ENCODE peak calls at places on chromosomes 16 and 17, in four cellular contexts. One of them, this sample, is unnamed.

GRCh38 chr16:17340804-17341203 is 130.0 kb downstream of the XYLT1 start:
- DNase-seq in EL: no peak
- DNase-seq in mucosa of gallbladder: no peak
- DNase-seq in trophoblast cell: no peak
- DNase-seq in this sample: no peak

GRCh38 chr17:46020023-46020735 is 21.1 kb downstream of the STH start:
- DNase-seq in EL: no peak
- DNase-seq in mucosa of gallbladder: peak
- DNase-seq in trophoblast cell: peak
- DNase-seq in this sample: no peak

GRCh38 chr17:28333083-28333746 is 2.1 kb downstream of the IFT20 start:
- DNase-seq in EL: peak
- DNase-seq in mucosa of gallbladder: no peak
- DNase-seq in trophoblast cell: no peak
- DNase-seq in this sample: no peak

GRCh38 chr17:66654341-66654740 is 180.6 kb upstream of the CACNG5 start:
- DNase-seq in EL: no peak
- DNase-seq in mucosa of gallbladder: peak
- DNase-seq in trophoblast cell: no peak
- DNase-seq in this sample: no peak

GRCh38 chr16:8686031-8686621 is 11.7 kb downstream of the ABAT start:
- DNase-seq in EL: no peak
- DNase-seq in mucosa of gallbladder: no peak
- DNase-seq in trophoblast cell: no peak
- DNase-seq in this sample: no peak

GRCh38 chr16:54590836-54591235 is 304.2 kb upstream of the IRX3 start:
- DNase-seq in EL: no peak
- DNase-seq in mucosa of gallbladder: no peak
- DNase-seq in trophoblast cell: no peak
- DNase-seq in this sample: no peak

GRCh38 chr16:81473066-81473488 is 28.5 kb downstream of the CMIP start:
- DNase-seq in EL: no peak
- DNase-seq in mucosa of gallbladder: no peak
- DNase-seq in trophoblast cell: no peak
- DNase-seq in this sample: no peak

GRCh38 chr17:10072556-10072955 is 125.8 kb downstream of the GAS7 start:
- DNase-seq in EL: no peak
- DNase-seq in mucosa of gallbladder: no peak
- DNase-seq in trophoblast cell: peak
- DNase-seq in this sample: no peak

GRCh38 chr17:42779942-42780815 is at the start of gene WNK4:
- DNase-seq in EL: peak
- DNase-seq in mucosa of gallbladder: no peak
- DNase-seq in trophoblast cell: peak
- DNase-seq in this sample: no peak

GRCh38 chr16:54633943-54634362 is 296.7 kb upstream of the IRX5 start:
- DNase-seq in EL: peak
- DNase-seq in mucosa of gallbladder: no peak
- DNase-seq in trophoblast cell: peak
- DNase-seq in this sample: no peak

GRCh38 chr17:76204277-76204676 is 36.0 kb downstream of the RNF157 start:
- DNase-seq in EL: peak
- DNase-seq in mucosa of gallbladder: no peak
- DNase-seq in trophoblast cell: peak
- DNase-seq in this sample: no peak

GRCh38 chr16:78505544-78506371 is 406.3 kb downstream of the WWOX start:
- DNase-seq in EL: no peak
- DNase-seq in mucosa of gallbladder: peak
- DNase-seq in trophoblast cell: no peak
- DNase-seq in this sample: no peak

GRCh38 chr17:82300707-82301270 is 16.6 kb downstream of the CD7 start:
- DNase-seq in EL: peak
- DNase-seq in mucosa of gallbladder: peak
- DNase-seq in trophoblast cell: peak
- DNase-seq in this sample: no peak

GRCh38 chr17:16945513-16946201 is 26.3 kb downstream of the TNFRSF13B start:
- DNase-seq in EL: no peak
- DNase-seq in mucosa of gallbladder: no peak
- DNase-seq in trophoblast cell: no peak
- DNase-seq in this sample: no peak

GRCh38 chr16:54431997-54432367 is 145.4 kb upstream of the IRX3 start:
- DNase-seq in EL: no peak
- DNase-seq in mucosa of gallbladder: no peak
- DNase-seq in trophoblast cell: no peak
- DNase-seq in this sample: no peak

GRCh38 chr17:82065638-82066303 is at the start of gene DUS1L:
- DNase-seq in EL: peak
- DNase-seq in mucosa of gallbladder: peak
- DNase-seq in trophoblast cell: peak
- DNase-seq in this sample: no peak

GRCh38 chr16:11841026-11841425 is 10.3 kb downstream of the RSL1D1 start:
- DNase-seq in EL: no peak
- DNase-seq in mucosa of gallbladder: no peak
- DNase-seq in trophoblast cell: no peak
- DNase-seq in this sample: no peak

This sample was measured in Panc1.